ENCODE peak calls at places on chromosomes 2 and 18, in seven cellular contexts. Z is HTR-8/SVneo; D is heart left ventricle; R is activated T-helper 1 cell treated with anti-CD3 and anti-CD28 coated beads, Interleukin-2, amount 50 U/mL, for 16 hours; J is activated naive CD4-positive, alpha-beta T cell treated with Interleukin-2 at 50 U/mL for 16 hours; U is stimulated activated CD8-positive, alpha-beta memory T cell treated with anti-CD3 and anti-CD28 coated beads, Interleukin-12 subunit alpha, Interleukin-12 subunit beta, amount 100 ng/mL, for 1 hour; H is NCI-H1092. G is an unnamed sample.

GRCh38 chr2:200658278-200658864 is 72.6 kb downstream of the AOX1 start:
- DNase-seq in Z (no peak), D (no peak), R (no peak), J (no peak), U (no peak), H (no peak), G (no peak)

GRCh38 chr2:102063948-102064678 is 72.4 kb downstream of the IL1R2 start:
- DNase-seq in Z (peak), D (peak), R (peak), J (peak), U (no peak), H (no peak), G (peak)

GRCh38 chr2:157627594-157628281 is 926 bp downstream of the ACVR1C start:
- DNase-seq in Z (no peak), D (no peak), R (peak), J (peak), U (no peak), H (peak), G (no peak)

GRCh38 chr2:27369471-27370025 is 590 bp downstream of the EIF2B4 start:
- DNase-seq in Z (peak), D (peak), R (no peak), J (no peak), U (no peak), H (no peak), G (no peak)

GRCh38 chr18:80147418-80148315 is 38.6 kb downstream of the ADNP2 start:
- DNase-seq in Z (peak), D (peak), R (peak), J (peak), U (peak), H (peak), G (no peak)

GRCh38 chr2:48175254-48175653 is 269.0 kb upstream of the FBXO11 start:
- DNase-seq in Z (peak), D (no peak), R (no peak), J (no peak), U (no peak), H (no peak), G (no peak)

GRCh38 chr2:199704358-199705238 is 146.4 kb downstream of the FTCDNL1 start:
- DNase-seq in Z (peak), D (no peak), R (no peak), J (no peak), U (no peak), H (peak), G (peak)

GRCh38 chr2:98029718-98030222 is 34.0 kb upstream of the TMEM131 start:
- DNase-seq in Z (no peak), D (no peak), R (no peak), J (no peak), U (no peak), H (no peak), G (no peak)

GRCh38 chr2:86417961-86418360 is 23.2 kb upstream of the KDM3A start:
- DNase-seq in Z (no peak), D (no peak), R (no peak), J (no peak), U (no peak), H (no peak), G (no peak)

GRCh38 chr2:238495422-238495821 is 68.7 kb downstream of the ASB1 start:
- DNase-seq in Z (no peak), D (no peak), R (no peak), J (no peak), U (no peak), H (no peak), G (no peak)

GRCh38 chr2:191358325-191359025 is 113.3 kb downstream of the MYO1B start:
- DNase-seq in Z (no peak), D (no peak), R (no peak), J (no peak), U (no peak), H (no peak), G (no peak)

GRCh38 chr2:239371726-239372686 is 28.8 kb downstream of the HDAC4 start:
- DNase-seq in Z (no peak), D (no peak), R (no peak), J (no peak), U (no peak), H (no peak), G (no peak)

GRCh38 chr2:108169982-108170625 is 69.7 kb upstream of the SULT1C3 start:
- DNase-seq in Z (no peak), D (no peak), R (no peak), J (no peak), U (no peak), H (peak), G (no peak)

GRCh38 chr2:204538179-204539009 is 6.9 kb upstream of the PARD3B start:
- DNase-seq in Z (no peak), D (no peak), R (no peak), J (no peak), U (no peak), H (no peak), G (no peak)

GRCh38 chr2:73979686-73980085 is 5.0 kb upstream of the TET3 start:
- DNase-seq in Z (peak), D (no peak), R (no peak), J (no peak), U (no peak), H (no peak), G (no peak)

GRCh38 chr2:9300214-9300613 is 93.6 kb downstream of the ASAP2 start:
- DNase-seq in Z (no peak), D (no peak), R (no peak), J (no peak), U (no peak), H (no peak), G (no peak)

GRCh38 chr2:120820263-120820884 is 84.7 kb downstream of the GLI2 start:
- DNase-seq in Z (no peak), D (peak), R (no peak), J (no peak), U (no peak), H (no peak), G (no peak)

GRCh38 chr2:126970583-126970982 is 71.9 kb downstream of the TEX51 start:
- DNase-seq in Z (no peak), D (no peak), R (no peak), J (no peak), U (no peak), H (no peak), G (no peak)

GRCh38 chr2:227813562-227814353 is at the start of gene CCL20:
- DNase-seq in Z (no peak), D (no peak), R (no peak), J (peak), U (no peak), H (no peak), G (no peak)

GRCh38 chr18:56258178-56258577 is 380.2 kb downstream of the TXNL1 start:
- DNase-seq in Z (no peak), D (no peak), R (no peak), J (no peak), U (no peak), H (no peak), G (no peak)

GRCh38 chr2:235263205-235264120 is 230.4 kb upstream of the AGAP1 start:
- DNase-seq in Z (peak), D (peak), R (no peak), J (no peak), U (no peak), H (no peak), G (no peak)

GRCh38 chr2:233513953-233514655 is 52.5 kb downstream of the USP40 start:
- DNase-seq in Z (no peak), D (no peak), R (no peak), J (no peak), U (no peak), H (no peak), G (no peak)

GRCh38 chr2:124112966-124113365 is 87.9 kb downstream of the CNTNAP5 start:
- DNase-seq in Z (no peak), D (no peak), R (no peak), J (no peak), U (no peak), H (no peak), G (no peak)

GRCh38 chr2:3127279-3127690 is 250.3 kb downstream of the EIPR1 start:
- DNase-seq in Z (no peak), D (no peak), R (no peak), J (no peak), U (no peak), H (no peak), G (no peak)

GRCh38 chr18:26405190-26405781 is 143.1 kb downstream of the KCTD1 start:
- DNase-seq in Z (peak), D (peak), R (no peak), J (no peak), U (no peak), H (peak), G (no peak)

GRCh38 chr18:23631746-23632145 is 31.0 kb downstream of the ANKRD29 start:
- DNase-seq in Z (no peak), D (no peak), R (no peak), J (no peak), U (no peak), H (no peak), G (no peak)

GRCh38 chr2:40394030-40394429 is 57.9 kb downstream of the SLC8A1 start:
- DNase-seq in Z (no peak), D (no peak), R (no peak), J (no peak), U (no peak), H (no peak), G (no peak)

GRCh38 chr2:106115250-106115649 is 78.9 kb downstream of the UXS1 start:
- DNase-seq in Z (peak), D (no peak), R (no peak), J (no peak), U (no peak), H (no peak), G (no peak)

GRCh38 chr2:116094196-116094595 is 1651.8 kb downstream of the DPP10 start:
- DNase-seq in Z (no peak), D (no peak), R (no peak), J (no peak), U (no peak), H (no peak), G (no peak)

GRCh38 chr2:39484206-39484605 is 47.1 kb upstream of the MAP4K3 start:
- DNase-seq in Z (no peak), D (no peak), R (no peak), J (no peak), U (no peak), H (no peak), G (no peak)

GRCh38 chr2:38164881-38165280 is 88.9 kb upstream of the CYP1B1 start:
- DNase-seq in Z (no peak), D (no peak), R (no peak), J (no peak), U (no peak), H (no peak), G (no peak)

GRCh38 chr2:106272202-106272807 is 78.2 kb upstream of the UXS1 start:
- DNase-seq in Z (no peak), D (no peak), R (no peak), J (no peak), U (no peak), H (no peak), G (no peak)